ENCODE peak calls at places on chromosomes 11 and 22, in four cellular contexts. H is central memory CD4-positive, alpha-beta T cell; J is stimulated activated CD8-positive, alpha-beta memory T cell treated with anti-CD3 and anti-CD28 coated beads, Interleukin-7, amount 100 ng/mL, for 1 hour; I is RCC 7860. Q is an unnamed sample.

GRCh38 chr11:130144721-130145327 is 14.8 kb upstream of the ST14 start:
- DNase-seq in H (no peak), J (no peak), I (no peak), Q (no peak)

GRCh38 chr11:45887587-45887986 is 2.1 kb downstream of the MAPK8IP1 start:
- DNase-seq in H (no peak), J (no peak), I (no peak), Q (no peak)

GRCh38 chr11:33039274-33040126 is at the start of gene TCP11L1:
- DNase-seq in H (peak; percentile 75), J (peak; percentile 64), I (peak; percentile 73), Q (peak; percentile 86)

GRCh38 chr22:32202539-32203180 is 2.2 kb downstream of the RFPL2 start:
- DNase-seq in H (peak; percentile 18), J (no peak), I (peak; percentile 22), Q (no peak)

GRCh38 chr11:75272821-75273301 is 32.3 kb downstream of the TPBGL start:
- DNase-seq in H (no peak), J (no peak), I (no peak), Q (peak; percentile 36)

GRCh38 chr11:94753630-94754029 is 14.5 kb upstream of the AMOTL1 start:
- DNase-seq in H (no peak), J (no peak), I (no peak), Q (no peak)

GRCh38 chr11:123062892-123063395 is 1.0 kb upstream of the HSPA8 start:
- DNase-seq in H (no peak), J (no peak), I (no peak), Q (no peak)

GRCh38 chr22:25027052-25027525 is 74.6 kb downstream of the KIAA1671 start:
- DNase-seq in H (no peak), J (no peak), I (no peak), Q (no peak)

GRCh38 chr11:122735031-122735430 is 79.5 kb downstream of the UBASH3B start:
- DNase-seq in H (no peak), J (no peak), I (no peak), Q (no peak)

GRCh38 chr11:9211322-9211721 is 53.8 kb downstream of the DENND5A start:
- DNase-seq in H (no peak), J (no peak), I (no peak), Q (no peak)

Q was measured in breast epithelium.